ENCODE peak calls at places on chromosomes 11 and 22, in eight cellular contexts. N is NCI-H2081; C is EH; R is naive thymus-derived CD8-positive, alpha-beta T cell; H is iPS-NIHi11; V is amniotic stem cell; X is AG04449; Q is adipocyte. Y is an unnamed sample.

GRCh38 chr22:37166675-37167066 is 17.0 kb upstream of the IL2RB start:
- DNase-seq in R (peak; percentile 80), Q (peak; percentile 90), V (peak; percentile 36), H (peak; percentile 92), X (no peak), C (peak; percentile 77), N (peak; percentile 40), Y (peak; percentile 89)

GRCh38 chr11:96098511-96099241 is 174.8 kb upstream of the MTMR2 start:
- DNase-seq in H (no peak), V (no peak), C (peak; percentile 54), X (no peak), Q (peak; percentile 76), R (no peak), N (no peak), Y (no peak)

GRCh38 chr11:17724020-17724908 is 4.9 kb downstream of the MYOD1 start:
- DNase-seq in H (no peak), Q (no peak), V (no peak), X (no peak), C (no peak), N (no peak), R (no peak), Y (no peak)

GRCh38 chr11:128582496-128583366 is 4.6 kb downstream of the ETS1 start:
- DNase-seq in V (peak; percentile 82), C (peak; percentile 94), Q (peak; percentile 96), H (peak; percentile 78), X (peak; percentile 89), N (no peak), R (no peak), Y (peak; percentile 13)

GRCh38 chr11:3877252-3878035 is 22.0 kb downstream of the STIM1 start:
- DNase-seq in C (no peak), R (no peak), H (no peak), N (no peak), V (no peak), Q (no peak), X (no peak), Y (no peak)

GRCh38 chr22:43094085-43094484 is 4.9 kb upstream of the TTLL1 start:
- DNase-seq in R (no peak), V (no peak), C (peak; percentile 58), Q (no peak), N (no peak), H (no peak), X (no peak), Y (no peak)

GRCh38 chr11:74339619-74340018 is 28.2 kb upstream of the P4HA3 start:
- DNase-seq in X (no peak), H (no peak), Q (no peak), C (no peak), R (no peak), V (no peak), N (no peak), Y (no peak)

GRCh38 chr11:73267921-73268540 is 4.1 kb upstream of the P2RY6 start:
- DNase-seq in R (no peak), C (no peak), X (no peak), V (no peak), Q (no peak), H (no peak), N (no peak), Y (no peak)

GRCh38 chr22:46770151-46770641 is 7.7 kb downstream of the TBC1D22A start:
- DNase-seq in X (no peak), C (no peak), R (no peak), H (no peak), V (no peak), N (no peak), Q (no peak), Y (no peak)

GRCh38 chr11:3954448-3955298 is 99.2 kb downstream of the STIM1 start:
- DNase-seq in N (no peak), Q (no peak), H (no peak), C (peak; percentile 18), X (no peak), R (no peak), V (no peak), Y (no peak)

GRCh38 chr11:84518601-84519183 is 1108.5 kb downstream of the DLG2 start:
- DNase-seq in R (no peak), H (no peak), Q (no peak), X (no peak), V (no peak), N (no peak), C (no peak), Y (no peak)

Y was measured in retina.